ENCODE peak calls at places on chromosomes 7 and 10, in four cellular contexts. T is MCF 10A; E is fibroblast of lung; G is natural killer cell treated with Interleukin-12 subunit alpha and Interleukin-12 subunit beta and Interleukin-15 and Interleukin-18, amount 100 ng/mL, for 72 hours. M is an unnamed sample.

GRCh38 chr7:157445246-157445955 is 108.6 kb downstream of the DNAJB6 start:
- DNase-seq in G (no peak), E (no peak), T (no peak), M (no peak)

GRCh38 chr7:55120501-55121198 is 101.8 kb downstream of the EGFR start:
- DNase-seq in T (peak; percentile 69), G (no peak), E (peak; percentile 71), M (no peak)

GRCh38 chr10:132533571-132534260 is 3.9 kb upstream of the INPP5A start:
- DNase-seq in T (no peak), G (peak; percentile 58), E (no peak), M (no peak)

GRCh38 chr7:3453398-3453797 is 152.3 kb downstream of the SDK1 start:
- DNase-seq in E (no peak), T (no peak), G (no peak), M (no peak)

GRCh38 chr7:13532028-13532753 is 457.3 kb downstream of the ETV1 start:
- DNase-seq in E (no peak), T (peak; percentile 22), G (no peak), M (no peak)

GRCh38 chr10:85105614-85106013 is 777.2 kb downstream of the CCSER2 start:
- DNase-seq in E (no peak), G (no peak), T (peak; percentile 37), M (peak; percentile 27)

GRCh38 chr10:24303522-24304310 is 94.8 kb downstream of the KIAA1217 start:
- DNase-seq in E (peak; percentile 53), G (no peak), T (no peak), M (no peak)

GRCh38 chr10:72245949-72246525 is 27.7 kb upstream of the DDIT4 start:
- DNase-seq in E (no peak), G (peak; percentile 59), T (peak; percentile 53), M (no peak)

GRCh38 chr10:3887885-3888476 is 103.0 kb upstream of the KLF6 start:
- DNase-seq in T (peak; percentile 77), G (peak; percentile 71), E (peak; percentile 95), M (peak; percentile 82)

GRCh38 chr10:114282526-114282925 is 43.5 kb downstream of the VWA2 start:
- DNase-seq in T (no peak), G (no peak), E (no peak), M (no peak)